ENCODE peak calls at places on chromosome 17, in eight cellular contexts. A, Q, U, Z, O, M, G and E are unnamed samples.

GRCh38 chr17:66746736-66747135 is 88.2 kb upstream of the CACNG5 start:
- DNase-seq in A (no peak), Q (no peak), U (no peak), Z (no peak), O (no peak), M (peak; percentile 48), G (no peak), E (no peak)

GRCh38 chr17:45326566-45326965 is 9.7 kb upstream of the MAP3K14 start:
- DNase-seq in A (no peak), Q (no peak), U (no peak), Z (no peak), O (no peak), M (no peak), G (no peak), E (no peak)

GRCh38 chr17:42403150-42403549 is 14.9 kb upstream of the STAT3 start:
- DNase-seq in A (peak; percentile 68), Q (no peak), U (no peak), Z (no peak), O (no peak), M (peak; percentile 51), G (peak; percentile 38), E (no peak)

GRCh38 chr17:67520916-67521772 is 144.1 kb downstream of the PITPNC1 start:
- DNase-seq in A (no peak), Q (no peak), U (no peak), Z (no peak), O (no peak), M (no peak), G (no peak), E (no peak)

GRCh38 chr17:65975878-65976277 is 216.1 kb downstream of the CEP112 start:
- DNase-seq in A (no peak), Q (no peak), U (no peak), Z (no peak), O (no peak), M (no peak), G (no peak), E (no peak)

GRCh38 chr17:64480951-64481350 is 15.9 kb downstream of the POLG2 start:
- DNase-seq in A (no peak), Q (no peak), U (no peak), Z (no peak), O (no peak), M (no peak), G (no peak), E (no peak)

GRCh38 chr17:47742319-47743181 is 9.5 kb downstream of the TBX21 start:
- DNase-seq in A (peak; percentile 69), Q (no peak), U (peak; percentile 36), Z (peak; percentile 31), O (no peak), M (peak; percentile 66), G (no peak), E (no peak)

GRCh38 chr17:3636908-3637373 is 381 bp downstream of the CTNS start:
- DNase-seq in A (no peak), Q (no peak), U (no peak), Z (no peak), O (no peak), M (peak; percentile 87), G (no peak), E (no peak)

GRCh38 chr17:289409-289808 is 63.2 kb downstream of the RPH3AL start:
- DNase-seq in A (peak; percentile 26), Q (peak; percentile 4), U (no peak), Z (no peak), O (no peak), M (peak; percentile 66), G (no peak), E (no peak)

GRCh38 chr17:4087911-4088693 is 54.7 kb downstream of the ZZEF1 start:
- DNase-seq in A (no peak), Q (no peak), U (no peak), Z (no peak), O (no peak), M (peak; percentile 14), G (no peak), E (no peak)

GRCh38 chr17:7356072-7356549 is 1.2 kb downstream of the TMEM95 start:
- DNase-seq in A (peak; percentile 87), Q (peak; percentile 58), U (peak; percentile 81), Z (peak; percentile 83), O (peak; percentile 64), M (peak; percentile 97), G (peak; percentile 91), E (peak; percentile 92)

GRCh38 chr17:58250344-58251011 is 12.1 kb downstream of the LPO start:
- DNase-seq in A (no peak), Q (no peak), U (no peak), Z (no peak), O (no peak), M (no peak), G (no peak), E (no peak)

GRCh38 chr17:4516740-4517139 is 18.1 kb downstream of the SPNS2 start:
- DNase-seq in A (no peak), Q (no peak), U (no peak), Z (no peak), O (no peak), M (no peak), G (no peak), E (no peak)

GRCh38 chr17:33262724-33263123 is 30.4 kb downstream of the ASIC2 start:
- DNase-seq in A (no peak), Q (no peak), U (no peak), Z (no peak), O (no peak), M (no peak), G (no peak), E (no peak)

GRCh38 chr17:57464191-57464864 is 208.0 kb downstream of the MSI2 start:
- DNase-seq in A (no peak), Q (no peak), U (no peak), Z (no peak), O (no peak), M (peak; percentile 26), G (no peak), E (peak; percentile 89)

GRCh38 chr17:17823433-17824118 is 13.2 kb downstream of the SREBF1 start:
- DNase-seq in A (peak; percentile 85), Q (peak; percentile 77), U (peak; percentile 82), Z (peak; percentile 84), O (peak; percentile 73), M (peak; percentile 100), G (peak; percentile 89), E (peak; percentile 95)

GRCh38 chr17:17824780-17825614 is 11.8 kb downstream of the SREBF1 start:
- DNase-seq in A (no peak), Q (no peak), U (no peak), Z (no peak), O (no peak), M (peak; percentile 98), G (no peak), E (peak; percentile 65)

GRCh38 chr17:17826340-17826708 is 10.5 kb downstream of the SREBF1 start:
- DNase-seq in A (no peak), Q (no peak), U (no peak), Z (no peak), O (no peak), M (no peak), G (no peak), E (no peak)

GRCh38 chr17:17822189-17822978 is 14.4 kb downstream of the SREBF1 start:
- DNase-seq in A (no peak), Q (peak; percentile 81), U (no peak), Z (no peak), O (no peak), M (peak; percentile 98), G (no peak), E (peak; percentile 90)

GRCh38 chr17:17824119-17824779 is 12.5 kb downstream of the SREBF1 start:
- DNase-seq in A (peak; percentile 64), Q (no peak), U (no peak), Z (no peak), O (no peak), M (no peak), G (no peak), E (no peak)
- H3K4me1 ChIP-seq in A (peaks cover 86% of the 10 kb centered on the region), Q (no peaks in the 10 kb centered on the region), U (peaks cover 41% of the 10 kb centered on the region), Z (peaks cover 62% of the 10 kb centered on the region), O (peaks cover 71% of the 10 kb centered on the region), M (peaks cover 39% of the 10 kb centered on the region), G (peaks cover 79% of the 10 kb centered on the region), E (peaks cover 19% of the 10 kb centered on the region)

DNA sequence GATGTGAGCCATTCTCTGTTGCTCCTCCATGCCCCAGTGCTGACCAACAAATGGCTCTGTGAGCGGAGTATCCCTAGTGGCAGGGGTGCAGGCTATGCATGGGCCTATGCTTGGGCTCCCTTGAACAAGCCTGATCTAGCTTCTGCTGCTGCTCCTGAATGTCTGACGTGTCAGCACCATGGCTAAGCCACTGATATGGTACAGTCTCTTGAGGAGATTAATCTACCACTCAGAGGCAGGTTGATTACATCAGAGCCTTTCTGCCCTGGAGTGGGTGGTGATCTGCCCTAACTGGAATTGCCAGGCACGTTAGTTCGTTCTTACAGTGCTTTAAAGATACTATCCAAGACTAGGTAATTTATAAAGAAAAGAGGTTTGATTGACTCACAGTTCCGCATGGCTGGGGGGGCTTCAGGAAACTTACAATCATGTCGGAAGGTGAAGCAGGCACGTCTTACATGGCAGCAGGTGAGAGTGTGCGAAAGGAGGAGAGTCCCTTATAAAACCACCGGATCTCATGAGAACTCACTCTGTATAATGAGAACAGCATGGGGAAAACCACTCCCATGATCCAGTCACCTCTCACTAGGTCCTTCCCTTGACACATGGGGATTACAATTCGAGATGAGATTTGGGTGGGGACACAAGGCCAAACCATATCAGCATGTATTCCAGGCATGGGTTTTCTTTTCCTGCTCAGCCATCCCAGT is 41.5 kb upstream of the B4GALNT2 start:
- DNase-seq in A (no peak), Q (no peak), U (no peak), Z (no peak), O (no peak), M (no peak), G (no peak), E (no peak)
- H3K27ac ChIP-seq in A (no peak overlapping the region), Q (no peak overlapping the region), U (no peak overlapping the region), Z (no peak overlapping the region), O (no peak overlapping the region), M (no peak overlapping the region), G (no peak overlapping the region), E (no peak overlapping the region)

GRCh38 chr17:68868708-68869107 is 86.5 kb downstream of the ABCA8 start:
- DNase-seq in A (no peak), Q (no peak), U (no peak), Z (no peak), O (no peak), M (no peak), G (no peak), E (no peak)
- H3K4me3 ChIP-seq in A (no peak overlapping the region), Q (no peak overlapping the region), U (no peak overlapping the region), Z (no peak overlapping the region), O (no peak overlapping the region), M (no peak overlapping the region), G (no peak overlapping the region), E (no peak overlapping the region)

GRCh38 chr17:10177131-10177920 is 21.1 kb downstream of the GAS7 start:
- DNase-seq in A (no peak), Q (no peak), U (no peak), Z (no peak), O (no peak), M (no peak), G (no peak), E (no peak)

GRCh38 chr17:10182785-10183184 is 15.6 kb downstream of the GAS7 start:
- DNase-seq in A (no peak), Q (no peak), U (no peak), Z (no peak), O (no peak), M (no peak), G (no peak), E (no peak)

GRCh38 chr17:10172778-10173177 is 25.6 kb downstream of the GAS7 start:
- DNase-seq in A (no peak), Q (no peak), U (no peak), Z (no peak), O (no peak), M (no peak), G (no peak), E (no peak)

GRCh38 chr17:10178789-10179075 is 19.7 kb downstream of the GAS7 start:
- DNase-seq in A (no peak), Q (no peak), U (no peak), Z (no peak), O (no peak), M (no peak), G (no peak), E (no peak)

GRCh38 chr17:10177921-10178788 is 20.3 kb downstream of the GAS7 start:
- DNase-seq in A (no peak), Q (no peak), U (no peak), Z (no peak), O (no peak), M (peak; percentile 93), G (no peak), E (no peak)
- H3K4me1 ChIP-seq in A (no peaks in the 10 kb centered on the region), Q (no peaks in the 10 kb centered on the region), U (no peaks in the 10 kb centered on the region), Z (no peaks in the 10 kb centered on the region), O (no peaks in the 10 kb centered on the region), M (no peaks in the 10 kb centered on the region), G (peaks cover 4% of the 10 kb centered on the region), E (peaks cover 2% of the 10 kb centered on the region)